ENCODE peak calls at places on chromosomes 12 and 14, in four cellular contexts. I is HFFc6, T is adrenal gland, F is PC-3. V is an unnamed sample.

GRCh38 chr14:37791384-37792036 is 196.1 kb downstream of the TTC6 start:
- DNase-seq in I (no peak), T (no peak), F (no peak), V (no peak)

GRCh38 chr12:47905313-47905730 is 528 bp upstream of the VDR start:
- DNase-seq in F (peak), T (peak), I (no peak), V (no peak)

GRCh38 chr12:94245984-94246383 is 97.6 kb downstream of the PLXNC1 start:
- DNase-seq in F (no peak), T (no peak), I (no peak), V (no peak)

GRCh38 chr12:60263146-60263545 is 667.3 kb downstream of the SLC16A7 start:
- DNase-seq in T (no peak), I (peak), F (peak), V (no peak)

GRCh38 chr12:64088431-64089349 is 133.4 kb downstream of the KICS2 start:
- DNase-seq in I (peak), T (peak), F (peak), V (peak)

GRCh38 chr12:127781336-127781735 is 485.6 kb upstream of the TMEM132C start:
- DNase-seq in F (no peak), T (no peak), I (no peak), V (no peak)

GRCh38 chr12:76628745-76629144 is 69.2 kb upstream of the OSBPL8 start:
- DNase-seq in I (no peak), F (no peak), T (no peak), V (no peak)

GRCh38 chr12:1793426-1794210 is 26.7 kb upstream of the LRTM2 start:
- DNase-seq in T (peak), I (no peak), F (no peak), V (no peak)

GRCh38 chr12:70711831-70712230 is 74.6 kb upstream of the PTPRB start:
- DNase-seq in I (no peak), T (no peak), F (no peak), V (no peak)

GRCh38 chr14:97101561-97101960 is 304.4 kb downstream of the VRK1 start:
- DNase-seq in F (no peak), I (no peak), T (no peak), V (no peak)

GRCh38 chr12:19694627-19695026 is 255.3 kb downstream of the AEBP2 start:
- DNase-seq in I (no peak), T (no peak), F (no peak), V (peak)

GRCh38 chr14:55909879-55910278 is 208.3 kb upstream of the PELI2 start:
- DNase-seq in T (no peak), F (no peak), I (no peak), V (no peak)

GRCh38 chr14:91369628-91370445 is 47.8 kb downstream of the CCDC88C start:
- DNase-seq in I (no peak), F (peak), T (no peak), V (peak)

GRCh38 chr14:62280366-62280765 is 518.1 kb downstream of the SNAPC1 start:
- DNase-seq in I (no peak), F (no peak), T (no peak), V (no peak)

GRCh38 chr12:3658327-3659163 is 94.4 kb downstream of the CRACR2A start:
- DNase-seq in I (peak), T (peak), F (peak), V (peak)

GRCh38 chr12:48671231-48671856 is 10.7 kb downstream of the KANSL2 start:
- DNase-seq in I (peak), T (no peak), F (peak), V (no peak)

GRCh38 chr14:92556255-92556741 is 42.7 kb downstream of the RIN3 start:
- DNase-seq in T (no peak), I (no peak), F (no peak), V (no peak)

GRCh38 chr14:90613446-90613845 is 202.8 kb downstream of the TTC7B start:
- DNase-seq in F (no peak), T (no peak), I (no peak), V (no peak)

GRCh38 chr14:91929700-91930099 is 17.8 kb downstream of the FBLN5 start:
- DNase-seq in F (no peak), I (no peak), T (no peak), V (no peak)

GRCh38 chr12:106170285-106170684 is 31.5 kb upstream of the NUAK1 start:
- DNase-seq in F (peak), T (no peak), I (peak), V (peak)

GRCh38 chr12:48351022-48351708 is 446 bp upstream of the ZNF641 start:
- DNase-seq in T (peak), F (peak), I (peak), V (peak)

GRCh38 chr12:21941522-21942376 is 523 bp upstream of the ABCC9 start:
- DNase-seq in I (no peak), F (no peak), T (peak), V (no peak)

GRCh38 chr14:100392266-100392850 is 69.2 kb downstream of the SLC25A47 start:
- DNase-seq in T (no peak), F (no peak), I (no peak), V (no peak)

GRCh38 chr12:72560370-72560769 is 288.2 kb downstream of the TRHDE start:
- DNase-seq in I (no peak), F (no peak), T (no peak), V (no peak)
- TF ChIP-seq CTCF in I (peak), F (peak), T (no peak), V (no peak)

DNA sequence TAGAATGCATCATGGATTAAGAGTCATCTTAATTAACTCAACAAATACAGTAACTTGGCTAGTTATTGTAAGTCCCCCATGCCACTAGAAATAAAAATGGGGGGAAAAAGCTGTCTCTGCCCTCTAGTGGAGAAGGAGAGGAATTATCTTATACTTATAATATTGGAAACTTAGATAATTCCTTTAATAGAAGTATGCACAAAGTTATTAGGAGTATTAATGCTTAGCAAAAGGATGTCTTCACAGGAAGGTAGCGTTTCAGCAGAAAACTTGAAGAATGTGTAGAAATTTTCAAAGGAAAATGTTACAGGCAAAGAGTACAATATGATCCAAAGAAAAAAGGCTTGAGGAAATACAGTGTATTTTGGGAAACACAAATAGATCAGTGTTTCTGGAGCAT is 19.8 kb downstream of the OR5AU1 start:
- DNase-seq in T (no peak), F (peak), I (no peak), V (peak)
- TF ChIP-seq CTCF in T (peak), F (peak), I (peak), V (peak)

DNA sequence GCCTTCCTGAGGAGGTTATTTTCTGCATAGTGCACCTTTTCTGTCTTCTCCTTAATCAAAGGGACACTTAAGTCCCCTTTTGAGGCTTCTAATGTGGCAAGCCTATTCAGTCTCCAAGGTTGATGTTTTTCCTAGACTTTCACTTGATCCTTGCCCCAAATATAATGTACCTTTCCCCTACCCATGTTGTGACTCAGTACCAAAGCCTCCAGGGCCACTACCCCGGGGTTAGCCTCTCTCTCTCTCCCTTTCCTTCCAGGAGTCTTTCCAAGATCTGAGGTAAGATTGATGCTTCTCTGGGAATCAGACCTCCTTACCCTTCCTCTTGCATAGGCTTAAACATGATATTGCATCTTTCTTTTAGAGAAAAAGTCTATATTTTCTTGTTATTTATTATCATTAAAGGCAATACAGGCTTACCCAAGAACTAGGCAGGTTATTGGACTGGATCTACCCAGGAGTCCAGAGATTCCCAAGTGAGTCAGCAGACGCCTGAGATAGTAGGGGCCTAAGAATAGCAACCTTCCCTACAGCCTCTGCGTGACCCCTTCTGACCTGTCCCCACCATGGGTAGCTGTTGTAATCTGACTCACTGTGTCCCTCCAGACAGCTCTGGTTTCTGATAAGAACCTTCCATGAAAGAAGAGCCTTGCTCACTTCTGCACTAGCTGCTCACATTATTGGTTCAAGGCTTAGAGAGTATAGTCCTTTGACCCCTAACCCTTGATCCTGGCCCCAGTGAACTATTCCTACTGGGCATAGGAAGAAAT is 172.9 kb downstream of the ZFP36L1 start:
- DNase-seq in I (peak), F (peak), T (peak), V (no peak)
- TF ChIP-seq CTCF in I (no peak), F (no peak), T (no peak), V (no peak)

GRCh38 chr14:21332950-21333349 is 50.9 kb downstream of the SUPT16H start:
- DNase-seq in T (no peak), F (no peak), I (no peak), V (no peak)

GRCh38 chr14:21326972-21327371 is 47.1 kb downstream of the RPGRIP1 start:
- DNase-seq in T (no peak), I (no peak), F (no peak), V (peak)
- TF ChIP-seq CTCF in T (no peak), I (no peak), F (no peak), V (no peak)

DNA sequence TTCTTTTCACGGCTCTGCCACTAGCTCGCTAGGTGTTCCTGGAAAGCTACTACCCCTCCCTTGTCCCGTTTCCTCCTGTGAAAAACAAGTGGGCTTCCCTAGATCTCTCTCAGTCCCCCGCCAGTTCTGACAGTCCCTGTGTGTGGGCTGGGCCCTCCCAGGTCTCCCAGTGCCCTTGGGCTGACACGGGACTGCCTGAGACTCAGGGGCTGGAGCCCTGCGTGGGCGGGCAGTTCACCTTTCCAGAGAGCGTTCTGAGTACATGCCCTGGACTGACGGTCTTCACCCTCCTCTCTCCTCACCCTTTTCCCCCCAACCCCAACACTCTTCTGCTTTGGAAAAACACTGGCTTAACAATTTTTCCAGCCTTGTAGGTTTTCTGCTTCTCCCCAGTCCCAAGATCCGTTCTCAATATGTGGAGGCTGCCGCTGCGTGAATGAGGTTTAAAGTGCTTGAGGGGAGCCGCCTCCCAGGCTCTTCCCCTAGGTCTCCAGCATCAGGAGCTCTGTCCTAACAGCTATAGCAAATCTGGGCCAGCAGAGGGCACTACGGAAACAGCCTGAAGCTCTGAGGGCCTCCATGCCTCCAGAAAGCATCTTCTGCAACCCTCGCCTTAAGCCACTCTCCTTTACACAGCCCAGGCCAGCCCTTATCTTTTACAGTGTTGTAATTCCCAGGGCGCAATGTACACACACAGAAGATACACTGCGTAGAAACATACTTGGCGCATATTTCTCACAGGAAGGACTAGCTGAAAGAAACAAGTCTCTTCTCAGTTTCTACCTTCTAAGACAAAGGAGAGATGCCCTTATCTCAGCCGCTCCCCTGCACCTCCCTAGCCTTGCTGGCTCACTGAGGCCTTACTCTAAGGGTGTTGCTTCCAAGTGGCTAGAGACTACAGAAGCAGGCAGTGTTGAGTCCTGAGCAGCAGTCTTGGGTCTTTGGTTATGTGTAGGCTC is 10.4 kb upstream of the DCD start:
- DNase-seq in F (peak), T (peak), I (no peak), V (peak)
- TF ChIP-seq CTCF in F (peak), T (peak), I (peak), V (peak)

GRCh38 chr14:53537421-53538315 is 384.5 kb upstream of the DDHD1 start:
- DNase-seq in F (no peak), I (no peak), T (no peak), V (no peak)
- TF ChIP-seq CTCF in F (peak), I (peak), T (no peak), V (no peak)

GRCh38 chr12:111766608-111767361 is at the start of gene ALDH2:
- DNase-seq in T (peak), I (no peak), F (no peak), V (no peak)
- TF ChIP-seq CTCF in T (no peak), I (peak), F (no peak), V (no peak)

GRCh38 chr12:92185052-92185451 is 39.4 kb upstream of the BTG1 start:
- DNase-seq in T (no peak), F (no peak), I (no peak), V (no peak)
- TF ChIP-seq CTCF in T (no peak), F (no peak), I (no peak), V (no peak)

GRCh38 chr12:133080619-133081407 is at the start of gene ZNF140:
- DNase-seq in F (peak), I (peak), T (peak), V (peak)
- TF ChIP-seq CTCF in F (no peak), I (peak), T (peak), V (no peak)

DNA sequence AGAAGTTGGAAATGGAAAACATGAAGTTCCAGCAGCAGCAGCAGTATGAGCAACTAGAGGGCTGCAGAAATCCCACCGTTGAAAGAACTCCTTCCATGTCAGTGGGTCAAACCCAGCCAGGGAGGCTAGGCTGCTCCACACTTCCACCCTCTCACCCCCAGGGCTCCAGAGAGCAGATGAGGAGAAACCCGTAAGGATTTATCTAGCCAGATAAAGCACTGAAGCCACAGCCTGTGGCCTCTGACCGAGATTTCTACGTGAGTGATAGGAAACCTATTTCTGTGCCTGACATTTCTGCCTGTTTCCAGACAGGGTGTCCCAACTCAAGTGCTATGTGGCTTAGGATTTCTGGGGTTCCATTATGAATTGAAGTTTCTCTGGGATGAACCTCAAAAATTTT is 100.0 kb upstream of the EEA1 start:
- DNase-seq in I (no peak), F (no peak), T (no peak), V (no peak)
- TF ChIP-seq CTCF in I (no peak), F (no peak), T (no peak), V (no peak)